ENCODE peak calls at places on chromosomes 4 and X, in four cellular contexts. M, W, Y and O are unnamed samples.

GRCh38 chrX:15493118-15494082 is at the start of gene PIR:
- DNase-seq in W (peak), Y (peak), M (peak), O (peak)

GRCh38 chr4:131091896-131092295 is 1995.9 kb downstream of the C4orf33 start:
- DNase-seq in Y (peak), W (peak), M (peak), O (peak)

GRCh38 chr4:15774020-15774420 is 4.1 kb upstream of the CD38 start:
- DNase-seq in W (no peak), Y (no peak), M (no peak), O (no peak)

GRCh38 chr4:15327311-15328298 is 100.2 kb upstream of the C1QTNF7 start:
- DNase-seq in Y (no peak), W (no peak), M (no peak), O (no peak)

GRCh38 chr4:177266492-177266891 is 43.2 kb upstream of the NEIL3 start:
- DNase-seq in Y (no peak), M (no peak), W (no peak), O (no peak)

GRCh38 chr4:169079942-169080827 is 70.1 kb upstream of the CBR4 start:
- DNase-seq in M (no peak), W (no peak), Y (no peak), O (no peak)

GRCh38 chr4:39032218-39033085 is at the start of gene TMEM156:
- DNase-seq in Y (no peak), M (no peak), W (no peak), O (peak)

GRCh38 chr4:8392591-8393190 is 47.8 kb downstream of the ACOX3 start:
- DNase-seq in W (no peak), Y (no peak), M (no peak), O (no peak)

GRCh38 chr4:170001688-170002267 is 24.4 kb downstream of the MFAP3L start:
- DNase-seq in W (no peak), Y (no peak), M (no peak), O (peak)

GRCh38 chrX:30659421-30659820 is 6.2 kb downstream of the GK start:
- DNase-seq in M (no peak), W (no peak), Y (no peak), O (no peak)

GRCh38 chrX:140439455-140439854 is 65.4 kb downstream of the SOX3 start:
- DNase-seq in W (peak), Y (peak), M (no peak), O (no peak)

GRCh38 chr4:166622425-166622977 is 611.8 kb downstream of the SPOCK3 start:
- DNase-seq in Y (no peak), W (no peak), M (no peak), O (no peak)

GRCh38 chr4:89162987-89163386 is 51.7 kb downstream of the TIGD2 start:
- DNase-seq in Y (no peak), W (no peak), M (no peak), O (no peak)

GRCh38 chrX:115589419-115589818 is 28.4 kb downstream of the PLS3 start:
- DNase-seq in M (no peak), Y (no peak), W (no peak), O (no peak)

GRCh38 chrX:7889680-7890079 is 37.5 kb downstream of the PNPLA4 start:
- DNase-seq in M (no peak), Y (no peak), W (no peak), O (peak)

GRCh38 chrX:7709845-7710244 is 133.1 kb upstream of the VCX start:
- DNase-seq in W (no peak), Y (no peak), M (no peak), O (no peak)

GRCh38 chr4:121150003-121150402 is 14.1 kb downstream of the TNIP3 start:
- DNase-seq in W (no peak), Y (no peak), M (no peak), O (no peak)

GRCh38 chr4:65983062-65983461 is 312.8 kb upstream of the EPHA5 start:
- DNase-seq in W (no peak), Y (no peak), M (no peak), O (no peak)

GRCh38 chr4:2712261-2712842 is 43.8 kb downstream of the TNIP2 start:
- DNase-seq in M (peak), W (peak), Y (peak), O (no peak)
- TF ChIP-seq CTCF in M (no peak), W (peak), Y (peak), O (no peak)

GRCh38 chrX:138294951-138295350 is 416.6 kb downstream of the FGF13 start:
- DNase-seq in M (no peak), Y (no peak), W (no peak), O (no peak)
- TF ChIP-seq EZH2 in M (no peak), Y (no peak), W (no peak), O (no peak)

DNA sequence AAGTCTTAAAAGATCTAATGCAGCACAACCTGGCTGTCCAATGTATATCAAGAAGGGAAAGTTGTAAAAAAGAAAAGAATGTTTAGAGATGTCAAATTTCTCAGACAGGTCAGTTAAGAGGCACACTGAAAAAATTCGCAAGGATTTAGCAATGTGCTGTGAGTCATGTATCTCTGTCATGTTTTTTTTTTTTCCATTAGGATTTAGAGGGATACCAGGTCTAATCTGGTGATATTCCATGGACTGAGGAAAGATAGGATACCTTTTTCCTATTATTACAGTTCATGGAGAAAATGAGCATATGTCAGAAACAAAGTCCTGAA is 815.4 kb upstream of the PCDH10 start:
- DNase-seq in W (no peak), Y (no peak), M (no peak), O (no peak)
- TF ChIP-seq EZH2phosphoT487 in W (no peak), Y (no peak), M (no peak), O (no peak)

DNA sequence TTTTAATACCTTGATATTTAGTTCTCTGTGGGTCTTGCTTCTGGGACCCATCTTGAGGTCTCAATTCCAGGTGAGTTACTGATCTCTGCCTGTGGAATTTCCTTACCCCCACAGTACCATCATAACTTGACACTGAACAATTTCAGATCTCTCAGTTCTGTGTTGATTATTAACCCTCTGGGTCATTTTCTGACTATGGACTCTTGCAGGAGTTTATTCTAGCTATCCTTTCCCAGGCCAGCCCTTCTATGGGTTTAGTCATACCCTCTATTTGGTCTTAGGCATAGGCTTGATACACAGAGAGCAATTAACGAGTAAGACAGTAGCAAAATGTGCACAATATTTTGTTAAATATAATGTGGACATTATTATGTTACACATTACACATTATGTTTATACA is 3.7 kb upstream of the SPARCL1 start:
- DNase-seq in Y (no peak), M (no peak), W (no peak), O (no peak)
- TF ChIP-seq CTCF in Y (no peak), M (no peak), W (no peak), O (no peak)

GRCh38 chr4:183905593-183906485 is 732 bp downstream of the STOX2 start:
- DNase-seq in W (peak), M (no peak), Y (peak), O (no peak)
- TF ChIP-seq EZH2 in W (no peak), M (no peak), Y (no peak), O (no peak)

GRCh38 chr4:54228563-54229501 is at the start of gene PDGFRA:
- DNase-seq in W (peak), M (no peak), Y (peak), O (no peak)
- TF ChIP-seq EZH2phosphoT487 in W (no peak), M (no peak), Y (peak), O (no peak)

GRCh38 chrX:154519389-154519788 is 3.4 kb upstream of the FAM3A start:
- DNase-seq in W (no peak), Y (no peak), M (no peak), O (no peak)

GRCh38 chrX:154515803-154516654 is at the start of gene FAM3A:
- DNase-seq in M (peak), Y (peak), W (peak), O (peak)

GRCh38 chrX:154516655-154517100 is 646 bp upstream of the FAM3A start:
- DNase-seq in Y (peak), W (peak), M (no peak), O (no peak)

GRCh38 chrX:154513662-154514204 is 2.3 kb downstream of the FAM3A start:
- DNase-seq in W (no peak), M (no peak), Y (no peak), O (no peak)

GRCh38 chrX:154517101-154517781 is 1.2 kb upstream of the FAM3A start:
- DNase-seq in M (no peak), W (peak), Y (peak), O (no peak)
- TF ChIP-seq CTCF in M (no peak), W (no peak), Y (no peak), O (no peak)

GRCh38 chr4:94759767-94760211 is 2.0 kb downstream of the BMPR1B start:
- DNase-seq in Y (no peak), M (no peak), W (no peak), O (no peak)
- TF ChIP-seq EZH2 in Y (no peak), M (no peak), W (no peak), O (no peak)

GRCh38 chrX:47172971-47173792 is 20.4 kb upstream of the UBA1 start:
- DNase-seq in W (no peak), Y (no peak), M (no peak), O (no peak)
- TF ChIP-seq EZH2phosphoT487 in W (no peak), Y (no peak), M (no peak), O (no peak)